ENCODE peak calls at places on chromosomes 11 and 22, in five cellular contexts. T, M, V, W and N are unnamed samples.

GRCh38 chr11:100574894-100575769 is 112.0 kb upstream of the ARHGAP42 start:
- DNase-seq in T (no peak), M (no peak), V (no peak), W (peak), N (peak)

GRCh38 chr22:40183029-40183581 is 5.4 kb downstream of the TNRC6B start:
- DNase-seq in T (no peak), M (no peak), V (peak), W (peak), N (peak)

GRCh38 chr22:39712938-39713525 is 142.5 kb downstream of the CACNA1I start:
- DNase-seq in T (no peak), M (no peak), V (no peak), W (no peak), N (no peak)

GRCh38 chr11:67250059-67251043 is 15.9 kb upstream of the GRK2 start:
- DNase-seq in T (no peak), M (no peak), V (no peak), W (no peak), N (no peak)

GRCh38 chr11:123030517-123030916 is 31.4 kb downstream of the HSPA8 start:
- DNase-seq in T (no peak), M (no peak), V (no peak), W (no peak), N (no peak)

GRCh38 chr11:2827256-2827655 is 58.3 kb downstream of the CDKN1C start:
- DNase-seq in T (no peak), M (no peak), V (no peak), W (peak), N (no peak)

GRCh38 chr11:76863196-76863777 is 2.6 kb downstream of the ACER3 start:
- DNase-seq in T (no peak), M (no peak), V (no peak), W (no peak), N (no peak)

GRCh38 chr11:69541501-69542313 is 60.2 kb downstream of the LINC01488 start:
- DNase-seq in T (no peak), M (no peak), V (peak), W (peak), N (no peak)

GRCh38 chr11:44862546-44863101 is 88.1 kb downstream of the TP53I11 start:
- DNase-seq in T (no peak), M (no peak), V (no peak), W (no peak), N (no peak)

GRCh38 chr11:27471067-27471587 is 1.5 kb downstream of the LGR4 start:
- DNase-seq in T (peak), M (no peak), V (peak), W (no peak), N (peak)

GRCh38 chr11:68128682-68129327 is 7.6 kb upstream of the CHKA start:
- DNase-seq in T (no peak), M (peak), V (peak), W (peak), N (peak)

GRCh38 chr11:69834251-69834650 is 15.0 kb upstream of the FGF3 start:
- DNase-seq in T (no peak), M (no peak), V (no peak), W (no peak), N (no peak)

GRCh38 chr11:35147273-35147672 is 8.3 kb downstream of the CD44 start:
- DNase-seq in T (no peak), M (no peak), V (no peak), W (no peak), N (no peak)

GRCh38 chr11:1227551-1228182 is 4.8 kb downstream of the MUC5B start:
- DNase-seq in T (peak), M (no peak), V (peak), W (no peak), N (no peak)

GRCh38 chr11:10693509-10694071 is at the start of gene IRAG1:
- DNase-seq in T (peak), M (peak), V (peak), W (peak), N (peak)

GRCh38 chr11:44561275-44561781 is 4.1 kb upstream of the CD82 start:
- DNase-seq in T (no peak), M (no peak), V (no peak), W (peak), N (no peak)

GRCh38 chr11:60563553-60564235 is 48.5 kb downstream of the MS4A13 start:
- DNase-seq in T (no peak), M (no peak), V (no peak), W (no peak), N (peak)

GRCh38 chr11:62402226-62402625 is 16.6 kb upstream of the SCGB1A1 start:
- DNase-seq in T (peak), M (peak), V (peak), W (no peak), N (no peak)

GRCh38 chr11:17014774-17015638 is 792 bp upstream of the PLEKHA7 start:
- DNase-seq in T (peak), M (peak), V (peak), W (no peak), N (peak)

GRCh38 chr22:24523873-24524272 is 28.7 kb downstream of the UPB1 start:
- DNase-seq in T (no peak), M (peak), V (no peak), W (peak), N (peak)

GRCh38 chr11:27722117-27722844 is 22.0 kb upstream of the BDNF start:
- DNase-seq in T (no peak), M (no peak), V (peak), W (peak), N (peak)

DNA sequence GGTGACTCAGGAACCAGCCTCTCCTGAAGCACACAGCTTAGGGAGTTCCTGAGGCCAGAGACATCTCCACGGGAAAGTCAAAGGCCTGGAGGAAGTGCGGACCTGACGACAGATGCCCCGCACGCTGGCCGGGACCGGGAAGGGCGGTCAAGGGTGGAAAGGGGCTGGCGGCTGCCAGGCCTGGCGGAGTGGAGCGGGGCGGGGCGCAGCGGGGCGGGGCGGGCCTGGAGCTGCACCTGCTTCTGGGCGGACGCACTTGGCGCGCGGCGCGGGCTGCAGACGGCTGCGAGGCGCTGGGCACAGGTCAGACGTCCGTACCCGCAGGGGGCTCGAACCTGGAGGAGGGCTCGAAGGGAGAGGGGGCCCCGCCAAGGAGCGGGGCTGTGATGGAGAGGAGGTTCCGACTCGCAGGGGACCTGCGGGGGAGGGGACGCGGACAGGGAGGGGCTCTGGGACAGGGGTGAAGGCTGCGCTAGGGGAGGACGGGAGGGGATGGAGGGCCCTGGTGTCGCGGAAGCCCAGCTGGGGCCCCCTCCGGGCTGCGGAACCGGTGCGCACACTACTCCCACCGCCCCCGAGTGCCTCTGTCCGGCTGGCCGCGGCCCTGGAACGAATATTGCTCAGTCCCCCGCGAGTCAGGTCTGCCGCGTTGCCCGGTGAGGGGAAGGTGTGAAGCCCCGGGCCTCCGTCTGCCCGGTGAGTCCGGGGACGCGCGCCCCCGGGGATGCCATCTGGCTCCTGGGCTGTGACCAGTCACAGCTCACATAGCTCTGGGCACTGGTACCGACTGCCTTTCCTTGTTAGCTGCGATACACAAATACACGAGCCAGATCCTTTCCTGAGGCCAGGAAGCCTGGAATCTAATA is at the start of gene TMEM45B:
- DNase-seq in T (peak), M (peak), V (peak), W (no peak), N (peak)
- H3K4me3 ChIP-seq in T (peak), M (peak), V (no peak), W (no peak), N (no peak)

GRCh38 chr11:124745270-124745834 is 5.6 kb downstream of the NRGN start:
- DNase-seq in T (no peak), M (no peak), V (no peak), W (no peak), N (no peak)
- H3K4me3 ChIP-seq in T (no peak), M (peak), V (no peak), W (no peak), N (peak)

GRCh38 chr11:46362146-46363030 is 15.1 kb downstream of the DGKZ start:
- DNase-seq in T (no peak), M (no peak), V (no peak), W (no peak), N (no peak)

GRCh38 chr11:46359936-46360335 is 12.7 kb downstream of the DGKZ start:
- DNase-seq in T (no peak), M (no peak), V (no peak), W (peak), N (no peak)

GRCh38 chr11:46360878-46361277 is 13.6 kb downstream of the DGKZ start:
- DNase-seq in T (no peak), M (no peak), V (no peak), W (no peak), N (peak)

GRCh38 chr11:46363031-46363407 is 15.8 kb downstream of the DGKZ start:
- DNase-seq in T (no peak), M (peak), V (peak), W (peak), N (peak)

GRCh38 chr11:46361283-46362145 is 14.3 kb downstream of the DGKZ start:
- DNase-seq in T (no peak), M (no peak), V (peak), W (peak), N (peak)
- H3K4me3 ChIP-seq in T (peak), M (peak), V (no peak), W (no peak), N (peak)

DNA sequence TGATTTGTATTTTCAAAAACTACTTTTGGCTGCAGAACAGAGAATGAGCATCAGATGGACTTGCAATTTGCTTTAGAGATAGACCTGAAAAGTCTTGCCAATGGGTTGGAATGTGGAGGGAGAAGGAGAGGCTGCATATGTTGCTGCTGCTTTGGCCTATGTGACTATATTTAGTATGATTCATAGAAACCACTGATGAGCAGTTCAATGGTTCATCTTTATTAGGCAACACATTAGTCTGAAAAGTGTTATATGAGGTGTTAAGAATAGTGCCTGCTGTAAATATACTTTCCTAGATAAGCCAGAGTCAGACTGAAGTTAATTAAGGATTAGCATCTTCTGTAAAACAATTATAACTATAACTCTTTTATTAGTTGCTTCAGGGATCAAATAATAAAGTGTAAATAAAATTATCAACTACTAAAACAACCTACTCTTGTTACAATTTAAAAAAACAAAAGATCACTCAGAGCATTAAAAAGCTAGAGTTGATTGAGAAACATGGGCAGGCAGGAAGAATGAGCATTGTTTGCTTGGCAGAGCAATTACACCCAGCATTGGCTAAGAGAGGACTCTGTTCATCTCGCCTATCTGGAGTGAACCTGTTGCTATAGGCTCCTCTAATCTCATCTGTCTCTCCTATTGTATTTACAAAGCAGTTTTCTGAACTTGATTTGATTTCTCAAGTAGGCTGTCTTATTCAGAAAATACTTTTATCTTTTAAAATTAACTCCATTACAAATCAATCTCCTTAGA is 36.3 kb downstream of the HORMAD2 start:
- DNase-seq in T (no peak), M (no peak), V (no peak), W (peak), N (peak)
- H3K4me3 ChIP-seq in T (no peak), M (no peak), V (no peak), W (no peak), N (no peak)

DNA sequence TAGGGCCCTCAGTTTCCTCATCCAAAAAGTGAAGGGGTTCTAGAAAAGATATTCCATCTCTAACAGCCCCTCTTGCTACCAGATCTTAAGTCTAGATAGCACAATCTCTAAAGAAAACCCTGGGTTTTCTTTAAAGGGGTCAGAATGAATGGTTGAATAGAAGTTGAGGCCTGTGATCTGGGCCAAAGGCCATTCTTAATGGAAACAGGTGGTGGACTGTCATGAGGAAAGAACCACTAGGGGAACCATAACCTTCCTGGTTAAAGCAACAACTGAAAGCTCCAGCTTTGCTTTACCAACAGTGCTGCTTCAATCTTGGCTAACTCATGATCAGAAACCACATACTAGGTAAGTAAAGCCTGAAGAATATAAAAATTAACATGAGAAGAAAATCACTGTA is 1.8 kb downstream of the CELF1 start:
- DNase-seq in T (no peak), M (no peak), V (no peak), W (peak), N (peak)
- H3K4me3 ChIP-seq in T (no peak), M (peak), V (no peak), W (no peak), N (peak)

GRCh38 chr22:28604961-28605360 is 74.7 kb downstream of the TTC28 start:
- DNase-seq in T (no peak), M (no peak), V (no peak), W (peak), N (no peak)

GRCh38 chr22:28601915-28602314 is 77.7 kb downstream of the TTC28 start:
- DNase-seq in T (no peak), M (no peak), V (no peak), W (no peak), N (no peak)

GRCh38 chr22:28599693-28600092 is 79.9 kb downstream of the TTC28 start:
- DNase-seq in T (no peak), M (no peak), V (no peak), W (no peak), N (no peak)

GRCh38 chr22:28597665-28598064 is 82.0 kb downstream of the TTC28 start:
- DNase-seq in T (no peak), M (no peak), V (no peak), W (no peak), N (no peak)

GRCh38 chr22:28600546-28601143 is 79.0 kb downstream of the TTC28 start:
- DNase-seq in T (peak), M (no peak), V (no peak), W (peak), N (peak)
- H3K4me3 ChIP-seq in T (no peak), M (no peak), V (no peak), W (no peak), N (no peak)

GRCh38 chr22:46432164-46433068 is 96.9 kb downstream of the TRMU start:
- DNase-seq in T (peak), M (peak), V (no peak), W (no peak), N (peak)
- H3K4me3 ChIP-seq in T (peak), M (peak), V (no peak), W (no peak), N (peak)